ENCODE peak calls at places on chromosomes 4 and X, in nine cellular contexts. One of them, this sample, is unnamed.

GRCh38 chr4:74394476-74395136 is 29.7 kb downstream of the EREG start:
- DNase-seq in lower leg skin: no peak
- DNase-seq in GM13977: no peak
- DNase-seq in glutamatergic neuron: no peak
- DNase-seq in body of pancreas: no peak
- DNase-seq in spleen: no peak
- DNase-seq in PC-9: peak; percentile 40
- DNase-seq in cardiac fibroblast: peak; percentile 55
- DNase-seq in upper lobe of right lung: no peak
- DNase-seq in this sample: no peak

GRCh38 chrX:71366674-71367256 is 608 bp downstream of the TAF1 start:
- DNase-seq in lower leg skin: no peak
- DNase-seq in GM13977: no peak
- DNase-seq in glutamatergic neuron: peak; percentile 30
- DNase-seq in body of pancreas: peak; percentile 6
- DNase-seq in spleen: peak; percentile 83
- DNase-seq in PC-9: peak; percentile 5
- DNase-seq in cardiac fibroblast: peak; percentile 25
- DNase-seq in upper lobe of right lung: peak; percentile 65
- DNase-seq in this sample: no peak

GRCh38 chrX:45077748-45078424 is 122.8 kb downstream of the DIPK2B start:
- DNase-seq in lower leg skin: no peak
- DNase-seq in GM13977: no peak
- DNase-seq in glutamatergic neuron: no peak
- DNase-seq in body of pancreas: no peak
- DNase-seq in spleen: no peak
- DNase-seq in PC-9: no peak
- DNase-seq in cardiac fibroblast: no peak
- DNase-seq in upper lobe of right lung: no peak
- DNase-seq in this sample: no peak

GRCh38 chr4:105122334-105122733 is 24.3 kb upstream of the TET2 start:
- DNase-seq in lower leg skin: no peak
- DNase-seq in GM13977: no peak
- DNase-seq in glutamatergic neuron: no peak
- DNase-seq in body of pancreas: no peak
- DNase-seq in spleen: no peak
- DNase-seq in PC-9: peak; percentile 60
- DNase-seq in cardiac fibroblast: peak; percentile 60
- DNase-seq in upper lobe of right lung: no peak
- DNase-seq in this sample: no peak

GRCh38 chr4:32962100-32962499 is 2241.9 kb downstream of the PCDH7 start:
- DNase-seq in lower leg skin: no peak
- DNase-seq in GM13977: no peak
- DNase-seq in glutamatergic neuron: no peak
- DNase-seq in body of pancreas: no peak
- DNase-seq in spleen: no peak
- DNase-seq in PC-9: no peak
- DNase-seq in cardiac fibroblast: no peak
- DNase-seq in upper lobe of right lung: no peak
- DNase-seq in this sample: no peak

GRCh38 chrX:10797493-10797892 is 177.1 kb upstream of the MID1 start:
- DNase-seq in lower leg skin: no peak
- DNase-seq in GM13977: no peak
- DNase-seq in glutamatergic neuron: no peak
- DNase-seq in body of pancreas: no peak
- DNase-seq in spleen: no peak
- DNase-seq in PC-9: no peak
- DNase-seq in cardiac fibroblast: peak; percentile 53
- DNase-seq in upper lobe of right lung: no peak
- DNase-seq in this sample: no peak

GRCh38 chrX:130575831-130576404 is 174.1 kb downstream of the RBMX2 start:
- DNase-seq in lower leg skin: no peak
- DNase-seq in GM13977: peak; percentile 50
- DNase-seq in glutamatergic neuron: peak; percentile 37
- DNase-seq in body of pancreas: peak; percentile 31
- DNase-seq in spleen: no peak
- DNase-seq in PC-9: peak; percentile 20
- DNase-seq in cardiac fibroblast: peak; percentile 55
- DNase-seq in upper lobe of right lung: peak; percentile 48
- DNase-seq in this sample: no peak

GRCh38 chr4:76738081-76738931 is 159.6 kb downstream of the SOWAHB start:
- DNase-seq in lower leg skin: no peak
- DNase-seq in GM13977: no peak
- DNase-seq in glutamatergic neuron: no peak
- DNase-seq in body of pancreas: peak; percentile 23
- DNase-seq in spleen: no peak
- DNase-seq in PC-9: no peak
- DNase-seq in cardiac fibroblast: peak; percentile 70
- DNase-seq in upper lobe of right lung: no peak
- DNase-seq in this sample: no peak

GRCh38 chr4:167435786-167436185 is 201.5 kb upstream of the SPOCK3 start:
- DNase-seq in lower leg skin: no peak
- DNase-seq in GM13977: no peak
- DNase-seq in glutamatergic neuron: no peak
- DNase-seq in body of pancreas: peak; percentile 28
- DNase-seq in spleen: no peak
- DNase-seq in PC-9: no peak
- DNase-seq in cardiac fibroblast: no peak
- DNase-seq in upper lobe of right lung: no peak
- DNase-seq in this sample: no peak

GRCh38 chr4:102787096-102787867 is 26.5 kb upstream of the MANBA start:
- DNase-seq in lower leg skin: no peak
- DNase-seq in GM13977: no peak
- DNase-seq in glutamatergic neuron: no peak
- DNase-seq in body of pancreas: no peak
- DNase-seq in spleen: no peak
- DNase-seq in PC-9: no peak
- DNase-seq in cardiac fibroblast: peak; percentile 87
- DNase-seq in upper lobe of right lung: no peak
- DNase-seq in this sample: no peak

GRCh38 chr4:52853351-52853750 is 8.8 kb upstream of the RASL11B start:
- DNase-seq in lower leg skin: no peak
- DNase-seq in GM13977: no peak
- DNase-seq in glutamatergic neuron: no peak
- DNase-seq in body of pancreas: no peak
- DNase-seq in spleen: no peak
- DNase-seq in PC-9: no peak
- DNase-seq in cardiac fibroblast: peak; percentile 29
- DNase-seq in upper lobe of right lung: no peak
- DNase-seq in this sample: no peak

GRCh38 chrX:74450803-74451449 is 29.6 kb downstream of the SLC16A2 start:
- DNase-seq in lower leg skin: no peak
- DNase-seq in GM13977: no peak
- DNase-seq in glutamatergic neuron: no peak
- DNase-seq in body of pancreas: peak; percentile 16
- DNase-seq in spleen: no peak
- DNase-seq in PC-9: no peak
- DNase-seq in cardiac fibroblast: peak; percentile 92
- DNase-seq in upper lobe of right lung: no peak
- DNase-seq in this sample: no peak

GRCh38 chrX:107448625-107449468 is 605 bp upstream of the FRMPD3 start:
- DNase-seq in lower leg skin: no peak
- DNase-seq in GM13977: no peak
- DNase-seq in glutamatergic neuron: peak; percentile 51
- DNase-seq in body of pancreas: no peak
- DNase-seq in spleen: no peak
- DNase-seq in PC-9: no peak
- DNase-seq in cardiac fibroblast: no peak
- DNase-seq in upper lobe of right lung: no peak
- DNase-seq in this sample: no peak

GRCh38 chr4:123995939-123996338 is 599.3 kb downstream of the SPRY1 start:
- DNase-seq in lower leg skin: no peak
- DNase-seq in GM13977: no peak
- DNase-seq in glutamatergic neuron: no peak
- DNase-seq in body of pancreas: no peak
- DNase-seq in spleen: no peak
- DNase-seq in PC-9: no peak
- DNase-seq in cardiac fibroblast: peak; percentile 86
- DNase-seq in upper lobe of right lung: no peak
- DNase-seq in this sample: no peak

GRCh38 chr4:112252234-112252633 is 20.6 kb downstream of the AP1AR start:
- DNase-seq in lower leg skin: no peak
- DNase-seq in GM13977: no peak
- DNase-seq in glutamatergic neuron: no peak
- DNase-seq in body of pancreas: no peak
- DNase-seq in spleen: no peak
- DNase-seq in PC-9: no peak
- DNase-seq in cardiac fibroblast: no peak
- DNase-seq in upper lobe of right lung: no peak
- DNase-seq in this sample: no peak

DNA sequence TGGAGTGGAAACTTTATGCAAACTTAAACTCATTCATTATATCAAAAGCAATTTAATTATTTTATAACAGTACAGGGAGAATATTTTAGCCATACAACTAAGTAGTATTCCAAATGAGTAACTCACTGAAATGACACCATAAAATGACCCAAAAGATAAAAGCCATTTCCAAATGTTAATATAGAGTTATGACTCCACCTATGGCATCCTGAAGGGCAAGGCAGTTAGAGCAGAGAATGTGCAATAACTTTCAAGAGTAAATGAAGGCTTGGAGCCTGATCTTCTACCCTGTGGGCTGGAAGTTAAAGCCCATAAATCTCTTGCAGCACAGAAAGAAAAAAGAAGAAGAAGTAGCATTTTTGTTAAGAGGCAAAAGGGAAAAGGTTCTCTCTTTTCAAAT is 176.2 kb upstream of the SLIT2 start:
- DNase-seq in lower leg skin: no peak
- DNase-seq in GM13977: no peak
- DNase-seq in glutamatergic neuron: no peak
- DNase-seq in body of pancreas: no peak
- DNase-seq in spleen: no peak
- DNase-seq in PC-9: no peak
- DNase-seq in cardiac fibroblast: peak; percentile 22
- DNase-seq in upper lobe of right lung: no peak
- DNase-seq in this sample: no peak
- TF ChIP-seq CTCF in lower leg skin: no peak
- TF ChIP-seq CTCF in GM13977: no peak
- TF ChIP-seq CTCF in glutamatergic neuron: no peak
- TF ChIP-seq CTCF in body of pancreas: no peak
- TF ChIP-seq CTCF in spleen: no peak
- TF ChIP-seq CTCF in PC-9: no peak
- TF ChIP-seq CTCF in cardiac fibroblast: no peak
- TF ChIP-seq CTCF in upper lobe of right lung: no peak
- TF ChIP-seq CTCF in this sample: no peak

DNA sequence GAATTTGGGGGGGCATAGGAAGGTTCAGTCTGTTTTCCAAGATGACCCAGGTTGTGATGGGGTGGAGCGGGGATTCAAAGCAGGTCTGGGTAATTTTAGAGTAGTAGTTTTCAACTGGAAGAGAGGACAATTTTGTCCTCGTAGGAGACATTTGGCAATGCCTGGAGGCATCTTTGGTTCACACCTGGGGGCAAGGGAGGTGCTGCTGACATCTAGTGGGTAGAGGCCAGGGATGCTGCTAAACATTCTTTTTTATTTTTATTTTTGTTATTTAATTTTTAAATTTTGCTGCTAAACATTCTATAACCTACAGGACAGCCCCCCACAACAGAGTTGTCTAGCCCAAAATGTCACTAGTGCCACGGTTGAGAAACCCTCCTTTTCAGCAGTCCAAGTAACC is 1.9 kb downstream of the RAB9A start:
- DNase-seq in lower leg skin: no peak
- DNase-seq in GM13977: no peak
- DNase-seq in glutamatergic neuron: no peak
- DNase-seq in body of pancreas: no peak
- DNase-seq in spleen: no peak
- DNase-seq in PC-9: no peak
- DNase-seq in cardiac fibroblast: no peak
- DNase-seq in upper lobe of right lung: no peak
- DNase-seq in this sample: no peak
- TF ChIP-seq CTCF in lower leg skin: no peak
- TF ChIP-seq CTCF in GM13977: peak; percentile 42
- TF ChIP-seq CTCF in glutamatergic neuron: no peak
- TF ChIP-seq CTCF in body of pancreas: no peak
- TF ChIP-seq CTCF in spleen: no peak
- TF ChIP-seq CTCF in PC-9: peak; percentile 52
- TF ChIP-seq CTCF in cardiac fibroblast: no peak
- TF ChIP-seq CTCF in upper lobe of right lung: no peak
- TF ChIP-seq CTCF in this sample: no peak

DNA sequence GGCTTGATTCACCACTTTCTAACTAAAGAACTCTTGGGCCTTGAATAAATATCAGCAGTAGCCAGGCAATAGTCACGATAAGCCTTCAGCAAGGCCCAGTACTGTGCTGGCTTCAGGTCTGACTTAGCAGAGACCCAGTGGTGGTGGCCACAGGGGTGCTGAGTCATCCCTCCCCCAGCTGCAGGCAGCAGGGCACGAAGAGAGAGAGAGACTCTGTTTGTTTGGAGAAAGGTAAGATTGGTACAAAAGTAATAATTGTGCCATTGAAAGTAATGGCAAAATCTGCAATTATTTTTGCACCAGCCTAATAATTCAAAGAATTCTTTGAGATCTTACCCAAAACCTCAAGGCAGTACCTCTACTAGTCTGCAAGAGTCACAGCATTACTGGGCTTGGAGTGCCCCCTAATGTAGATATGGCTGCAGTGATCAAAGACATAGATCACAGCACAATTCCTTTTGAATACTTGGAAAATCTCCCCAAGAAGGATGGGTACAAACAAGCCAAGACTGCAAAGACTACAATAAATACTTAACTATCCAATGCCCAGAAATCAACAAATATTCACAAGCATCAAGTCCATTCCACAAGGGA is 159.5 kb upstream of the USP38 start:
- DNase-seq in lower leg skin: no peak
- DNase-seq in GM13977: no peak
- DNase-seq in glutamatergic neuron: no peak
- DNase-seq in body of pancreas: peak; percentile 20
- DNase-seq in spleen: no peak
- DNase-seq in PC-9: peak; percentile 8
- DNase-seq in cardiac fibroblast: peak; percentile 49
- DNase-seq in upper lobe of right lung: no peak
- DNase-seq in this sample: no peak
- TF ChIP-seq CTCF in lower leg skin: no peak
- TF ChIP-seq CTCF in GM13977: peak; percentile 36
- TF ChIP-seq CTCF in glutamatergic neuron: no peak
- TF ChIP-seq CTCF in body of pancreas: no peak
- TF ChIP-seq CTCF in spleen: no peak
- TF ChIP-seq CTCF in PC-9: peak; percentile 35
- TF ChIP-seq CTCF in cardiac fibroblast: peak; percentile 35
- TF ChIP-seq CTCF in upper lobe of right lung: peak; percentile 39
- TF ChIP-seq CTCF in this sample: no peak

DNA sequence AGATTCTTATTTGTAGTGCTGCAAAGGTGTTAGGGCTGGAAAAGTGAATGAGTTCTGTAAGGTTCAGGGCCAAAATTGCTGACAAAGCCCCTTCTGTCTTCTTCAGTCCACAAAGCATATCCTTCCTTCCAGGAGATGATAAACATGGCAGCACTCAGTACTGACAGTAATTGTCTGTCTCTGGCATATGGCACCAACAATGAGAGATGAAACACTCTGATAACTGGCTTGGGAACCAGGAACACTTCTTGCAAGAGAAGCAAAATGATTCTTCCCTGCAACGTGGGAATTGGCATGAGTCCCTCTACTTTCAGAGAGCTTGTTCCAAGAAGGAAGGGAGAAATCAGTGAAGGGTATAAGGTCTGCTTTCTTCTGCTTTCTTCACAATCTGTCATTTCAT is 963.3 kb downstream of the NLGN4X start:
- DNase-seq in lower leg skin: no peak
- DNase-seq in GM13977: no peak
- DNase-seq in glutamatergic neuron: no peak
- DNase-seq in body of pancreas: no peak
- DNase-seq in spleen: no peak
- DNase-seq in PC-9: no peak
- DNase-seq in cardiac fibroblast: no peak
- DNase-seq in upper lobe of right lung: no peak
- DNase-seq in this sample: peak; percentile 3
- TF ChIP-seq CTCF in lower leg skin: no peak
- TF ChIP-seq CTCF in GM13977: no peak
- TF ChIP-seq CTCF in glutamatergic neuron: no peak
- TF ChIP-seq CTCF in body of pancreas: no peak
- TF ChIP-seq CTCF in spleen: no peak
- TF ChIP-seq CTCF in PC-9: no peak
- TF ChIP-seq CTCF in cardiac fibroblast: no peak
- TF ChIP-seq CTCF in upper lobe of right lung: no peak
- TF ChIP-seq CTCF in this sample: no peak

This sample was measured in prostate gland.